ENCODE peak calls at places on chromosomes 7 and 10, in six cellular contexts. One of them, this sample, is unnamed.
A peak's percentile ranks its signal among the peaks of the same experiment; 100 is the strongest.

GRCh38 chr7:76318488-76319353 is 16.2 kb downstream of the HSPB1 start:
- DNase-seq in fibroblast of the conjunctiva: peak; percentile 87
- DNase-seq in central memory CD4-positive, alpha-beta T cell: peak; percentile 57
- DNase-seq in T-cell: peak; percentile 43
- DNase-seq in NCI-H1105: peak; percentile 53
- DNase-seq in lung: peak; percentile 81
- DNase-seq in this sample: peak; percentile 78

GRCh38 chr10:810351-810846 is 120.9 kb upstream of the DIP2C start:
- DNase-seq in fibroblast of the conjunctiva: peak; percentile 23
- DNase-seq in central memory CD4-positive, alpha-beta T cell: no peak
- DNase-seq in T-cell: no peak
- DNase-seq in NCI-H1105: peak; percentile 24
- DNase-seq in lung: no peak
- DNase-seq in this sample: no peak

GRCh38 chr7:105625986-105626385 is 44.7 kb upstream of the EFCAB10 start:
- DNase-seq in fibroblast of the conjunctiva: no peak
- DNase-seq in central memory CD4-positive, alpha-beta T cell: no peak
- DNase-seq in T-cell: no peak
- DNase-seq in NCI-H1105: no peak
- DNase-seq in lung: no peak
- DNase-seq in this sample: no peak

GRCh38 chr7:128270799-128271411 is 29.8 kb downstream of the LEP start:
- DNase-seq in fibroblast of the conjunctiva: no peak
- DNase-seq in central memory CD4-positive, alpha-beta T cell: no peak
- DNase-seq in T-cell: no peak
- DNase-seq in NCI-H1105: no peak
- DNase-seq in lung: no peak
- DNase-seq in this sample: no peak

GRCh38 chr7:57868771-57869483 is 418.9 kb downstream of the ZNF716 start:
- DNase-seq in fibroblast of the conjunctiva: no peak
- DNase-seq in central memory CD4-positive, alpha-beta T cell: no peak
- DNase-seq in T-cell: no peak
- DNase-seq in NCI-H1105: peak; percentile 78
- DNase-seq in lung: no peak
- DNase-seq in this sample: peak; percentile 36

GRCh38 chr7:7122701-7123281 is 59.6 kb upstream of the C1GALT1 start:
- DNase-seq in fibroblast of the conjunctiva: peak; percentile 87
- DNase-seq in central memory CD4-positive, alpha-beta T cell: no peak
- DNase-seq in T-cell: no peak
- DNase-seq in NCI-H1105: no peak
- DNase-seq in lung: no peak
- DNase-seq in this sample: no peak

GRCh38 chr7:37089972-37090371 is 358.7 kb downstream of the ELMO1 start:
- DNase-seq in fibroblast of the conjunctiva: no peak
- DNase-seq in central memory CD4-positive, alpha-beta T cell: no peak
- DNase-seq in T-cell: no peak
- DNase-seq in NCI-H1105: no peak
- DNase-seq in lung: no peak
- DNase-seq in this sample: no peak

GRCh38 chr7:141663081-141663510 is 38.9 kb downstream of the DENND11 start:
- DNase-seq in fibroblast of the conjunctiva: no peak
- DNase-seq in central memory CD4-positive, alpha-beta T cell: no peak
- DNase-seq in T-cell: no peak
- DNase-seq in NCI-H1105: no peak
- DNase-seq in lung: peak; percentile 48
- DNase-seq in this sample: peak; percentile 53

GRCh38 chr7:157683251-157684156 is 346.7 kb downstream of the DNAJB6 start:
- DNase-seq in fibroblast of the conjunctiva: no peak
- DNase-seq in central memory CD4-positive, alpha-beta T cell: no peak
- DNase-seq in T-cell: no peak
- DNase-seq in NCI-H1105: no peak
- DNase-seq in lung: no peak
- DNase-seq in this sample: no peak

This sample was measured in KBM-7.